ENCODE peak calls at places on chromosomes 4 and X, in nine cellular contexts. One of them, this sample, is unnamed.

GRCh38 chr4:85798011-85798770 is 323.2 kb downstream of the ARHGAP24 start:
- DNase-seq in tibial nerve: no peak
- DNase-seq in NB4: peak
- DNase-seq in sigmoid colon: no peak
- DNase-seq in spleen: no peak
- DNase-seq in transverse colon: no peak
- DNase-seq in body of pancreas: no peak
- DNase-seq in HCT116: no peak
- DNase-seq in suprapubic skin: no peak
- DNase-seq in this sample: no peak

GRCh38 chr4:153154010-153154975 is 50.0 kb upstream of the TRIM2 start:
- DNase-seq in sigmoid colon: no peak
- DNase-seq in NB4: no peak
- DNase-seq in HCT116: no peak
- DNase-seq in spleen: no peak
- DNase-seq in body of pancreas: no peak
- DNase-seq in transverse colon: peak
- DNase-seq in suprapubic skin: no peak
- DNase-seq in tibial nerve: no peak
- DNase-seq in this sample: peak

GRCh38 chrX:118215346-118215745 is 98.7 kb upstream of the KLHL13 start:
- DNase-seq in NB4: no peak
- DNase-seq in tibial nerve: no peak
- DNase-seq in HCT116: no peak
- DNase-seq in transverse colon: no peak
- DNase-seq in body of pancreas: no peak
- DNase-seq in sigmoid colon: no peak
- DNase-seq in suprapubic skin: no peak
- DNase-seq in spleen: no peak
- DNase-seq in this sample: peak

GRCh38 chrX:147376601-147377387 is 534.9 kb upstream of the FMR1 start:
- DNase-seq in NB4: no peak
- DNase-seq in spleen: no peak
- DNase-seq in HCT116: no peak
- DNase-seq in suprapubic skin: no peak
- DNase-seq in body of pancreas: peak
- DNase-seq in tibial nerve: no peak
- DNase-seq in sigmoid colon: no peak
- DNase-seq in transverse colon: no peak
- DNase-seq in this sample: no peak

GRCh38 chr4:8592366-8593267 is at the start of gene CPZ:
- DNase-seq in suprapubic skin: no peak
- DNase-seq in transverse colon: no peak
- DNase-seq in NB4: no peak
- DNase-seq in spleen: no peak
- DNase-seq in tibial nerve: no peak
- DNase-seq in HCT116: no peak
- DNase-seq in sigmoid colon: no peak
- DNase-seq in body of pancreas: no peak
- DNase-seq in this sample: no peak

GRCh38 chr4:825063-825968 is 613 bp downstream of the CPLX1 start:
- DNase-seq in tibial nerve: no peak
- DNase-seq in sigmoid colon: peak
- DNase-seq in NB4: no peak
- DNase-seq in body of pancreas: peak
- DNase-seq in spleen: peak
- DNase-seq in suprapubic skin: no peak
- DNase-seq in transverse colon: peak
- DNase-seq in HCT116: no peak
- DNase-seq in this sample: no peak

GRCh38 chr4:82905205-82905604 is 4.7 kb downstream of the THAP9 start:
- DNase-seq in suprapubic skin: no peak
- DNase-seq in transverse colon: no peak
- DNase-seq in body of pancreas: no peak
- DNase-seq in HCT116: no peak
- DNase-seq in sigmoid colon: no peak
- DNase-seq in NB4: peak
- DNase-seq in spleen: no peak
- DNase-seq in tibial nerve: no peak
- DNase-seq in this sample: peak

GRCh38 chr4:73308286-73308685 is 49.7 kb upstream of the ANKRD17 start:
- DNase-seq in suprapubic skin: no peak
- DNase-seq in tibial nerve: no peak
- DNase-seq in sigmoid colon: no peak
- DNase-seq in spleen: no peak
- DNase-seq in HCT116: no peak
- DNase-seq in transverse colon: no peak
- DNase-seq in body of pancreas: no peak
- DNase-seq in NB4: peak
- DNase-seq in this sample: peak

GRCh38 chr4:38661371-38661770 is 2.6 kb upstream of the KLF3 start:
- DNase-seq in body of pancreas: no peak
- DNase-seq in tibial nerve: no peak
- DNase-seq in NB4: no peak
- DNase-seq in HCT116: no peak
- DNase-seq in suprapubic skin: no peak
- DNase-seq in spleen: no peak
- DNase-seq in sigmoid colon: no peak
- DNase-seq in transverse colon: no peak
- DNase-seq in this sample: no peak

GRCh38 chr4:38664704-38665401 is 854 bp downstream of the KLF3 start:
- DNase-seq in NB4: peak
- DNase-seq in tibial nerve: peak
- DNase-seq in sigmoid colon: peak
- DNase-seq in suprapubic skin: peak
- DNase-seq in transverse colon: peak
- DNase-seq in body of pancreas: peak
- DNase-seq in spleen: peak
- DNase-seq in HCT116: no peak
- DNase-seq in this sample: peak

GRCh38 chr4:38663021-38663800 is 788 bp upstream of the KLF3 start:
- DNase-seq in transverse colon: no peak
- DNase-seq in spleen: no peak
- DNase-seq in NB4: peak
- DNase-seq in tibial nerve: peak
- DNase-seq in suprapubic skin: peak
- DNase-seq in body of pancreas: no peak
- DNase-seq in sigmoid colon: peak
- DNase-seq in HCT116: no peak
- DNase-seq in this sample: peak

GRCh38 chr4:38665846-38666490 is 2.0 kb downstream of the KLF3 start:
- DNase-seq in tibial nerve: no peak
- DNase-seq in transverse colon: no peak
- DNase-seq in HCT116: no peak
- DNase-seq in spleen: no peak
- DNase-seq in suprapubic skin: no peak
- DNase-seq in sigmoid colon: no peak
- DNase-seq in body of pancreas: no peak
- DNase-seq in NB4: no peak
- DNase-seq in this sample: peak

GRCh38 chr4:38663801-38664703 is at the start of gene KLF3:
- DNase-seq in suprapubic skin: peak
- DNase-seq in body of pancreas: peak
- DNase-seq in transverse colon: peak
- DNase-seq in sigmoid colon: peak
- DNase-seq in HCT116: peak
- DNase-seq in NB4: peak
- DNase-seq in tibial nerve: peak
- DNase-seq in spleen: peak
- DNase-seq in this sample: peak
- TF ChIP-seq POLR2A in suprapubic skin: peak
- TF ChIP-seq POLR2A in body of pancreas: peak
- TF ChIP-seq POLR2A in transverse colon: peak
- TF ChIP-seq POLR2A in sigmoid colon: peak
- TF ChIP-seq POLR2A in HCT116: no peak
- TF ChIP-seq POLR2A in NB4: peak
- TF ChIP-seq POLR2A in tibial nerve: peak
- TF ChIP-seq POLR2A in spleen: peak
- TF ChIP-seq POLR2A in this sample: peak

GRCh38 chr4:87220094-87220831 is at the start of gene KLHL8:
- DNase-seq in spleen: peak
- DNase-seq in suprapubic skin: peak
- DNase-seq in tibial nerve: peak
- DNase-seq in HCT116: peak
- DNase-seq in sigmoid colon: peak
- DNase-seq in transverse colon: peak
- DNase-seq in body of pancreas: peak
- DNase-seq in NB4: peak
- DNase-seq in this sample: peak
- TF ChIP-seq POLR2A in spleen: peak
- TF ChIP-seq POLR2A in suprapubic skin: peak
- TF ChIP-seq POLR2A in tibial nerve: peak
- TF ChIP-seq POLR2A in HCT116: peak
- TF ChIP-seq POLR2A in sigmoid colon: peak
- TF ChIP-seq POLR2A in transverse colon: peak
- TF ChIP-seq POLR2A in body of pancreas: peak
- TF ChIP-seq POLR2A in NB4: peak
- TF ChIP-seq POLR2A in this sample: peak

GRCh38 chrX:49185062-49185394 is 1.1 kb downstream of the PRICKLE3 start:
- DNase-seq in NB4: no peak
- DNase-seq in tibial nerve: no peak
- DNase-seq in body of pancreas: no peak
- DNase-seq in HCT116: no peak
- DNase-seq in transverse colon: no peak
- DNase-seq in spleen: no peak
- DNase-seq in sigmoid colon: no peak
- DNase-seq in suprapubic skin: no peak
- DNase-seq in this sample: no peak

GRCh38 chrX:49187028-49187394 is 838 bp upstream of the PRICKLE3 start:
- DNase-seq in tibial nerve: no peak
- DNase-seq in HCT116: no peak
- DNase-seq in NB4: no peak
- DNase-seq in sigmoid colon: no peak
- DNase-seq in body of pancreas: no peak
- DNase-seq in suprapubic skin: no peak
- DNase-seq in transverse colon: no peak
- DNase-seq in spleen: peak
- DNase-seq in this sample: no peak

GRCh38 chrX:49183701-49184281 is 2.4 kb downstream of the PRICKLE3 start:
- DNase-seq in NB4: no peak
- DNase-seq in sigmoid colon: peak
- DNase-seq in suprapubic skin: no peak
- DNase-seq in transverse colon: no peak
- DNase-seq in spleen: peak
- DNase-seq in HCT116: no peak
- DNase-seq in body of pancreas: no peak
- DNase-seq in tibial nerve: no peak
- DNase-seq in this sample: no peak

GRCh38 chrX:49186125-49187027 is at the start of gene PRICKLE3:
- DNase-seq in transverse colon: peak
- DNase-seq in NB4: peak
- DNase-seq in tibial nerve: peak
- DNase-seq in sigmoid colon: peak
- DNase-seq in spleen: peak
- DNase-seq in body of pancreas: peak
- DNase-seq in suprapubic skin: peak
- DNase-seq in HCT116: no peak
- DNase-seq in this sample: peak

DNA sequence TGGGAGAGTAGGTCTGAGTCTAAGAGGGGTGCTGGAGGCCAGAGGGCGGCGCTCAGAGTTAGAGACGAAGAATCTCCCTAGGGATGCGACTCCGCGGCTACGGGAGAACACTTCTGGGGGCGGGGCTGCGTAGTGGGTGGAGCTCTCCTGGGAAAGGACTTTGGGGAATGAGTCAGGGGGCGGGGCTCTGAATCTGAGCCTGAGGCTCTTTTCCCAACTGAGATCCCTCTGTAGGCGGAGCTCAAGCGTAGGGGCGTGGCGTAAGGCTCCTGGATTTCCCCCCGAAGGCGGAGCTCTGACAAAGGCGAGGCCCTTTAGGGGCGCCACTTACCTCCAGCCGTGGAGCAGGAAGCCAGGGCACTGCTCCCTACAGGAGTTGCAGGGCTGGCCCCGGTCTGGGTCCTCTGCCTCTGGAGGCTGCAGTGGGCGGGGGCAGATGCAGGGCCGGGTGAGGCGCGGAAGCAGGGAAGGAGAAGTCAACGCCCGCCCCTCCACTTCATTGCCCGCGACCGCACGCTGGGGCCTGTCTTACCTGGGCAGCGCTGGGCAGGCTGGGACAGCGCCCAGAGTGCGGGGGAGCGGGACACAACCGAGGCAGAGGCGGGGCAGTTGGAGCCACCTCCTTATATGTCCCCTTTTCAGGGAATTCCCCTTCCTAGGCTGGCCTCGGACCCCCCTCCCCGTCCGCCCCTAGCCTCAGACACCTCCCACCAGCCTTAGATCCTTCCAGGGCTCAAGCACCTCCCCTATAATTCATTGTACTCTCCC is 1.7 kb downstream of the PRICKLE3 start:
- DNase-seq in spleen: peak
- DNase-seq in transverse colon: peak
- DNase-seq in HCT116: peak
- DNase-seq in suprapubic skin: peak
- DNase-seq in tibial nerve: peak
- DNase-seq in NB4: peak
- DNase-seq in sigmoid colon: peak
- DNase-seq in body of pancreas: peak
- DNase-seq in this sample: peak
- TF ChIP-seq POLR2A in spleen: no peak
- TF ChIP-seq POLR2A in transverse colon: peak
- TF ChIP-seq POLR2A in HCT116: peak
- TF ChIP-seq POLR2A in suprapubic skin: no peak
- TF ChIP-seq POLR2A in tibial nerve: peak
- TF ChIP-seq POLR2A in NB4: no peak
- TF ChIP-seq POLR2A in sigmoid colon: peak
- TF ChIP-seq POLR2A in body of pancreas: peak
- TF ChIP-seq POLR2A in this sample: no peak

GRCh38 chr4:95546866-95547707 is 1.7 kb downstream of the UNC5C start:
- DNase-seq in suprapubic skin: no peak
- DNase-seq in sigmoid colon: no peak
- DNase-seq in body of pancreas: no peak
- DNase-seq in NB4: no peak
- DNase-seq in HCT116: no peak
- DNase-seq in spleen: no peak
- DNase-seq in transverse colon: no peak
- DNase-seq in tibial nerve: no peak
- DNase-seq in this sample: no peak

GRCh38 chr4:95550566-95550965 is 1.8 kb upstream of the UNC5C start:
- DNase-seq in sigmoid colon: no peak
- DNase-seq in suprapubic skin: no peak
- DNase-seq in tibial nerve: no peak
- DNase-seq in body of pancreas: no peak
- DNase-seq in spleen: no peak
- DNase-seq in HCT116: no peak
- DNase-seq in transverse colon: no peak
- DNase-seq in NB4: no peak
- DNase-seq in this sample: no peak

GRCh38 chr4:95547708-95548471 is 883 bp downstream of the UNC5C start:
- DNase-seq in tibial nerve: no peak
- DNase-seq in NB4: peak
- DNase-seq in body of pancreas: no peak
- DNase-seq in sigmoid colon: peak
- DNase-seq in spleen: no peak
- DNase-seq in HCT116: no peak
- DNase-seq in transverse colon: peak
- DNase-seq in suprapubic skin: peak
- DNase-seq in this sample: peak

GRCh38 chr4:95549246-95550138 is 719 bp upstream of the UNC5C start:
- DNase-seq in NB4: peak
- DNase-seq in body of pancreas: peak
- DNase-seq in tibial nerve: peak
- DNase-seq in HCT116: no peak
- DNase-seq in transverse colon: peak
- DNase-seq in sigmoid colon: peak
- DNase-seq in suprapubic skin: peak
- DNase-seq in spleen: peak
- DNase-seq in this sample: peak

DNA sequence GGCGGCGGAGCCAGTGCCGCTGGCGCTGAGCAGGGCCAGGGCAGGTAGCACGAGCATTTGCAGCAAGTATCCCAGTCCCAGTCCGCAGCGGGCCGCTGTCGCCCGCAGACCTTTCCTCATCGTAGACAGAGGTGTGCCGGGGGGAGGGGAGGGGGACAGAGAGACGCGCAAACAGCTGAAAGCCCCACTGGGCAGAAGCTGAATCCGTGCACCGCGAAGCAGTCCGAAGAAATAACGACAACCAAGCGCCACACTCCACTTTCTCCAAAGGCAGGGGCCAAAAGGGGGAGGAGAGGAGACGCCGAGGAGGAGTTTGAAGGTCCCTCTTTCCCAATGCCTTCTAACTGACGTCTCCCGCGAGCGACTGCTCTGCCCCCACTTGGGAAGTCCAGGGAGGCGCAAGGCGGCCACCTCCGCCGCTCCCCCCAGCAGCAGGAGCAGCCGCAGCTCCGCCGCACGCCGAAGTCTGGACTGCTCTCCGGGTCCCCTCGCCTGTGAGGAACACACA is at the start of gene UNC5C:
- DNase-seq in transverse colon: peak
- DNase-seq in NB4: peak
- DNase-seq in body of pancreas: peak
- DNase-seq in suprapubic skin: peak
- DNase-seq in tibial nerve: peak
- DNase-seq in sigmoid colon: peak
- DNase-seq in spleen: peak
- DNase-seq in HCT116: no peak
- DNase-seq in this sample: peak
- TF ChIP-seq POLR2A in transverse colon: peak
- TF ChIP-seq POLR2A in NB4: no peak
- TF ChIP-seq POLR2A in body of pancreas: no peak
- TF ChIP-seq POLR2A in suprapubic skin: no peak
- TF ChIP-seq POLR2A in tibial nerve: peak
- TF ChIP-seq POLR2A in sigmoid colon: peak
- TF ChIP-seq POLR2A in spleen: no peak
- TF ChIP-seq POLR2A in HCT116: no peak
- TF ChIP-seq POLR2A in this sample: no peak

This sample was measured in endothelial cell of umbilical vein.